ENCODE peak calls at places on chromosomes 7 and 10, in four cellular contexts. S, A, C and Z are unnamed samples.
A peak's percentile ranks its signal among the peaks of the same experiment; 100 is the strongest.

GRCh38 chr10:8052344-8052969 is 2.0 kb upstream of the GATA3 start:
- DNase-seq in S (no peak), A (no peak), C (no peak), Z (peak; percentile 53)

GRCh38 chr10:29446327-29446726 is 157.5 kb downstream of the LYZL1 start:
- DNase-seq in S (no peak), A (no peak), C (no peak), Z (no peak)

GRCh38 chr10:120979435-120980315 is 128.5 kb downstream of the WDR11 start:
- DNase-seq in S (peak; percentile 62), A (peak; percentile 2), C (peak; percentile 92), Z (peak; percentile 35)

GRCh38 chr10:3192856-3193635 is 20.5 kb upstream of the PITRM1 start:
- DNase-seq in S (peak; percentile 34), A (peak; percentile 48), C (peak; percentile 70), Z (peak; percentile 33)

GRCh38 chr10:132077091-132077490 is 11.3 kb downstream of the JAKMIP3 start:
- DNase-seq in S (no peak), A (no peak), C (no peak), Z (no peak)

GRCh38 chr10:61961278-61961677 is 59.8 kb downstream of the ARID5B start:
- DNase-seq in S (no peak), A (no peak), C (no peak), Z (no peak)

GRCh38 chr7:129530881-129531391 is 28.6 kb downstream of the SMKR1 start:
- DNase-seq in S (peak; percentile 72), A (peak; percentile 86), C (no peak), Z (peak; percentile 94)

GRCh38 chr10:29496341-29497162 is 138.2 kb downstream of the SVIL start:
- DNase-seq in S (peak; percentile 28), A (peak; percentile 52), C (peak; percentile 92), Z (peak; percentile 60)

GRCh38 chr7:87154569-87154968 is 2.3 kb downstream of the DMTF1 start:
- DNase-seq in S (no peak), A (no peak), C (no peak), Z (no peak)

GRCh38 chr10:28558923-28559508 is 26.1 kb downstream of the WAC start:
- DNase-seq in S (no peak), A (no peak), C (no peak), Z (no peak)

GRCh38 chr10:124381011-124381591 is 37.6 kb downstream of the OAT start:
- DNase-seq in S (no peak), A (peak; percentile 60), C (no peak), Z (no peak)

GRCh38 chr7:119482209-119482608 is 790.8 kb upstream of the KCND2 start:
- DNase-seq in S (peak; percentile 43), A (peak; percentile 2), C (peak; percentile 85), Z (peak; percentile 11)

GRCh38 chr7:499853-500485 is 19.7 kb downstream of the PDGFA start:
- DNase-seq in S (no peak), A (no peak), C (no peak), Z (no peak)

GRCh38 chr7:121605297-121605640 is 209.2 kb upstream of the FAM3C start:
- DNase-seq in S (no peak), A (peak; percentile 12), C (no peak), Z (peak; percentile 46)

GRCh38 chr7:140923358-140924006 is 1.2 kb downstream of the BRAF start:
- DNase-seq in S (no peak), A (peak; percentile 16), C (peak; percentile 27), Z (peak; percentile 31)

GRCh38 chr10:128009768-128010167 is 102.9 kb downstream of the PTPRE start:
- DNase-seq in S (no peak), A (peak; percentile 68), C (no peak), Z (no peak)

GRCh38 chr7:37247881-37248280 is 200.8 kb downstream of the ELMO1 start:
- DNase-seq in S (no peak), A (peak; percentile 32), C (peak; percentile 82), Z (peak; percentile 3)

GRCh38 chr7:121909721-121910359 is 36.9 kb downstream of the PTPRZ1 start:
- DNase-seq in S (no peak), A (no peak), C (peak; percentile 39), Z (no peak)

GRCh38 chr10:104284783-104285182 is 15.8 kb downstream of the GSTO2 start:
- DNase-seq in S (no peak), A (no peak), C (no peak), Z (no peak)

GRCh38 chr10:70784476-70784875 is 701 bp downstream of the TBATA start:
- DNase-seq in S (no peak), A (peak; percentile 52), C (no peak), Z (peak; percentile 12)

GRCh38 chr10:76071638-76072317 is 640.4 kb downstream of the LRMDA start:
- DNase-seq in S (no peak), A (peak; percentile 32), C (no peak), Z (no peak)

GRCh38 chr7:32846630-32847225 is 44.8 kb downstream of the KBTBD2 start:
- DNase-seq in S (peak; percentile 82), A (peak; percentile 61), C (peak; percentile 95), Z (peak; percentile 51)

GRCh38 chr10:5788969-5789368 is 24.3 kb downstream of the GDI2 start:
- DNase-seq in S (no peak), A (no peak), C (no peak), Z (no peak)

GRCh38 chr7:11792122-11792521 is 39.9 kb downstream of the THSD7A start:
- DNase-seq in S (no peak), A (no peak), C (no peak), Z (no peak)

GRCh38 chr7:149257146-149257545 is 4.8 kb upstream of the ZNF783 start:
- DNase-seq in S (no peak), A (peak; percentile 20), C (no peak), Z (peak; percentile 40)

GRCh38 chr7:69817835-69818646 is 219.8 kb downstream of the AUTS2 start:
- DNase-seq in S (no peak), A (no peak), C (no peak), Z (no peak)

GRCh38 chr7:151754688-151755130 is 122.2 kb downstream of the PRKAG2 start:
- DNase-seq in S (no peak), A (no peak), C (no peak), Z (no peak)

GRCh38 chr7:132531562-132531961 is 44.7 kb downstream of the PLXNA4 start:
- DNase-seq in S (no peak), A (no peak), C (peak; percentile 9), Z (no peak)

GRCh38 chr10:133515471-133515870 is 11.7 kb upstream of the CYP2E1 start:
- DNase-seq in S (no peak), A (no peak), C (no peak), Z (no peak)

GRCh38 chr7:2474224-2474623 is 2.0 kb downstream of the GRIFIN start:
- DNase-seq in S (no peak), A (no peak), C (peak; percentile 58), Z (no peak)

GRCh38 chr7:9785211-9785610 is 1188.5 kb upstream of the PHF14 start:
- DNase-seq in S (no peak), A (no peak), C (no peak), Z (no peak)

GRCh38 chr7:47336178-47337020 is 245.5 kb downstream of the TNS3 start:
- DNase-seq in S (no peak), A (peak; percentile 69), C (no peak), Z (peak; percentile 95)

GRCh38 chr10:123274513-123275182 is 120.4 kb downstream of the BUB3 start:
- DNase-seq in S (no peak), A (no peak), C (peak; percentile 50), Z (no peak)

GRCh38 chr7:139844779-139845442 is 15.8 kb downstream of the TBXAS1 start:
- DNase-seq in S (no peak), A (no peak), C (no peak), Z (no peak)

GRCh38 chr10:251982-252582 is 116.8 kb downstream of the ZMYND11 start:
- DNase-seq in S (no peak), A (no peak), C (no peak), Z (no peak)

GRCh38 chr10:58851606-58852005 is 324.8 kb upstream of the PHYHIPL start:
- DNase-seq in S (no peak), A (no peak), C (no peak), Z (peak; percentile 18)

GRCh38 chr7:114644455-114644854 is 229.8 kb downstream of the FOXP2 start:
- DNase-seq in S (no peak), A (no peak), C (no peak), Z (no peak)

GRCh38 chr10:13728898-13729535 is 142.3 kb downstream of the PRPF18 start:
- DNase-seq in S (no peak), A (no peak), C (no peak), Z (no peak)
- H3K4me2 ChIP-seq in S (no peak overlapping the region), A (no peak overlapping the region), C (no peak overlapping the region), Z (no peak overlapping the region)

GRCh38 chr7:101237206-101238067 is at the start of gene CLDN15:
- DNase-seq in S (no peak), A (no peak), C (no peak), Z (no peak)

GRCh38 chr7:101235050-101235449 is 2.6 kb downstream of the CLDN15 start:
- DNase-seq in S (no peak), A (no peak), C (peak; percentile 66), Z (no peak)

GRCh38 chr7:101235522-101235921 is 2.1 kb downstream of the CLDN15 start:
- DNase-seq in S (no peak), A (no peak), C (no peak), Z (no peak)

GRCh38 chr7:101234636-101235035 is 3.0 kb downstream of the CLDN15 start:
- DNase-seq in S (no peak), A (no peak), C (no peak), Z (no peak)

GRCh38 chr7:101236292-101236691 is 1.3 kb downstream of the CLDN15 start:
- DNase-seq in S (no peak), A (no peak), C (no peak), Z (no peak)
- TF ChIP-seq EZH2 in S (no peak), A (no peak), C (no peak), Z (no peak)

GRCh38 chr7:98285132-98286092 is 3.9 kb downstream of the BRI3 start:
- DNase-seq in S (no peak), A (no peak), C (no peak), Z (no peak)
- H3K4me2 ChIP-seq in S (peak overlapping the region; percentile 95), A (peak overlapping the region; percentile 91), C (no peak overlapping the region), Z (peak overlapping the region; percentile 97)

GRCh38 chr10:71815515-71816130 is 35.4 kb downstream of the PSAP start:
- DNase-seq in S (no peak), A (no peak), C (no peak), Z (no peak)
- TF ChIP-seq EZH2 in S (no peak), A (no peak), C (no peak), Z (no peak)

DNA sequence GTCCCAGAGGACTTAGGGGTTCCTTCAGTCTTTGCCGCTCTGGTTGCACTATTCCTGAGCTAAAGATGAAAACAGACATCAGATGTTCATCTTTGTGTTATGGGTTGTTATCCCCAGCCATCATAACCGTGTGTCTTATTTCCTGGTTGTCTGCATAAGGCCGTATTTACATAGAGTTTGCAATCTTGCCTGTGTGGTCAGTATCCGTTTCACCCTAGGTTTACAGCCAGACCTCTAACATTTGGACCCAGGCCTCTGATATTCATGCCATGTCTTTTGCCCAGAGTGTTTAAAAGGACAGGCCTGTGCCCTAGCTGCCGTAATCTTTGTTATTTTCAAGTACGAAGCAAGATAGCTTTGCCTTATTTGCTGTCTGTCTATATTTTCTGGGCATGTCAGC is 26.6 kb downstream of the LRRC4 start:
- DNase-seq in S (no peak), A (no peak), C (no peak), Z (no peak)
- H3K4me2 ChIP-seq in S (no peak overlapping the region), A (no peak overlapping the region), C (no peak overlapping the region), Z (no peak overlapping the region)